ENCODE peak calls at places on chromosome 13, in six cellular contexts. One of them, this sample, is unnamed.

GRCh38 chr13:94758571-94758970 is 46.2 kb upstream of the SOX21 start:
- DNase-seq in mammary epithelial cell: no peak
- DNase-seq in colonic mucosa: no peak
- DNase-seq in tibial artery: no peak
- DNase-seq in astrocyte: no peak
- DNase-seq in adrenal gland: no peak
- DNase-seq in this sample: no peak

GRCh38 chr13:99198630-99199029 is 2.0 kb upstream of the UBAC2 start:
- DNase-seq in mammary epithelial cell: peak; percentile 14
- DNase-seq in colonic mucosa: peak; percentile 42
- DNase-seq in tibial artery: no peak
- DNase-seq in astrocyte: no peak
- DNase-seq in adrenal gland: no peak
- DNase-seq in this sample: no peak

GRCh38 chr13:100508391-100508790 is 80.2 kb downstream of the GGACT start:
- DNase-seq in mammary epithelial cell: no peak
- DNase-seq in colonic mucosa: no peak
- DNase-seq in tibial artery: no peak
- DNase-seq in astrocyte: no peak
- DNase-seq in adrenal gland: no peak
- DNase-seq in this sample: no peak

GRCh38 chr13:40665061-40665753 is 1.2 kb downstream of the FOXO1 start:
- DNase-seq in mammary epithelial cell: peak; percentile 52
- DNase-seq in colonic mucosa: peak; percentile 58
- DNase-seq in tibial artery: peak; percentile 73
- DNase-seq in astrocyte: peak; percentile 22
- DNase-seq in adrenal gland: peak; percentile 61
- DNase-seq in this sample: peak; percentile 68

GRCh38 chr13:27621366-27622101 is at the start of gene POLR1D:
- DNase-seq in mammary epithelial cell: peak; percentile 93
- DNase-seq in colonic mucosa: peak; percentile 89
- DNase-seq in tibial artery: peak; percentile 90
- DNase-seq in astrocyte: peak; percentile 39
- DNase-seq in adrenal gland: peak; percentile 86
- DNase-seq in this sample: peak; percentile 77

GRCh38 chr13:37491661-37492060 is 106.9 kb downstream of the POSTN start:
- DNase-seq in mammary epithelial cell: no peak
- DNase-seq in colonic mucosa: no peak
- DNase-seq in tibial artery: no peak
- DNase-seq in astrocyte: no peak
- DNase-seq in adrenal gland: no peak
- DNase-seq in this sample: no peak

GRCh38 chr13:75492389-75492788 is 10.4 kb upstream of the TBC1D4 start:
- DNase-seq in mammary epithelial cell: no peak
- DNase-seq in colonic mucosa: no peak
- DNase-seq in tibial artery: no peak
- DNase-seq in astrocyte: peak; percentile 29
- DNase-seq in adrenal gland: no peak
- DNase-seq in this sample: no peak

GRCh38 chr13:71754407-71754974 is 112.5 kb downstream of the DACH1 start:
- DNase-seq in mammary epithelial cell: no peak
- DNase-seq in colonic mucosa: no peak
- DNase-seq in tibial artery: no peak
- DNase-seq in astrocyte: no peak
- DNase-seq in adrenal gland: no peak
- DNase-seq in this sample: no peak

GRCh38 chr13:43023244-43023931 is at the start of gene DNAJC15:
- DNase-seq in mammary epithelial cell: no peak
- DNase-seq in colonic mucosa: peak; percentile 87
- DNase-seq in tibial artery: peak; percentile 89
- DNase-seq in astrocyte: peak; percentile 75
- DNase-seq in adrenal gland: peak; percentile 88
- DNase-seq in this sample: peak; percentile 86

GRCh38 chr13:26584713-26585112 is 27.2 kb downstream of the WASF3 start:
- DNase-seq in mammary epithelial cell: peak; percentile 38
- DNase-seq in colonic mucosa: no peak
- DNase-seq in tibial artery: no peak
- DNase-seq in astrocyte: peak; percentile 66
- DNase-seq in adrenal gland: peak; percentile 28
- DNase-seq in this sample: no peak

GRCh38 chr13:113074401-113074800 is 31.2 kb upstream of the F7 start:
- DNase-seq in mammary epithelial cell: no peak
- DNase-seq in colonic mucosa: no peak
- DNase-seq in tibial artery: no peak
- DNase-seq in astrocyte: no peak
- DNase-seq in adrenal gland: no peak
- DNase-seq in this sample: no peak

GRCh38 chr13:112729408-112729807 is 39.6 kb downstream of the ATP11A start:
- DNase-seq in mammary epithelial cell: no peak
- DNase-seq in colonic mucosa: no peak
- DNase-seq in tibial artery: no peak
- DNase-seq in astrocyte: no peak
- DNase-seq in adrenal gland: no peak
- DNase-seq in this sample: peak; percentile 56

GRCh38 chr13:52845334-52845761 is 3.1 kb downstream of the PCDH8 start:
- DNase-seq in mammary epithelial cell: no peak
- DNase-seq in colonic mucosa: no peak
- DNase-seq in tibial artery: no peak
- DNase-seq in astrocyte: no peak
- DNase-seq in adrenal gland: no peak
- DNase-seq in this sample: no peak

GRCh38 chr13:43686557-43686956 is 100.2 kb downstream of the ENOX1 start:
- DNase-seq in mammary epithelial cell: peak; percentile 56
- DNase-seq in colonic mucosa: no peak
- DNase-seq in tibial artery: no peak
- DNase-seq in astrocyte: peak; percentile 76
- DNase-seq in adrenal gland: peak; percentile 67
- DNase-seq in this sample: no peak

GRCh38 chr13:23748591-23748990 is 140.6 kb downstream of the MIPEP start:
- DNase-seq in mammary epithelial cell: no peak
- DNase-seq in colonic mucosa: no peak
- DNase-seq in tibial artery: no peak
- DNase-seq in astrocyte: no peak
- DNase-seq in adrenal gland: no peak
- DNase-seq in this sample: no peak

GRCh38 chr13:110314516-110315245 is 7.6 kb downstream of the COL4A2 start:
- DNase-seq in mammary epithelial cell: no peak
- DNase-seq in colonic mucosa: no peak
- DNase-seq in tibial artery: peak; percentile 63
- DNase-seq in astrocyte: no peak
- DNase-seq in adrenal gland: no peak
- DNase-seq in this sample: no peak

GRCh38 chr13:110311721-110312668 is 4.9 kb downstream of the COL4A2 start:
- DNase-seq in mammary epithelial cell: no peak
- DNase-seq in colonic mucosa: no peak
- DNase-seq in tibial artery: peak; percentile 61
- DNase-seq in astrocyte: no peak
- DNase-seq in adrenal gland: no peak
- DNase-seq in this sample: no peak

GRCh38 chr13:110310541-110311491 is 3.7 kb downstream of the COL4A2 start:
- DNase-seq in mammary epithelial cell: no peak
- DNase-seq in colonic mucosa: no peak
- DNase-seq in tibial artery: peak; percentile 59
- DNase-seq in astrocyte: no peak
- DNase-seq in adrenal gland: no peak
- DNase-seq in this sample: no peak

GRCh38 chr13:110309661-110310524 is 2.8 kb downstream of the COL4A2 start:
- DNase-seq in mammary epithelial cell: no peak
- DNase-seq in colonic mucosa: no peak
- DNase-seq in tibial artery: peak; percentile 63
- DNase-seq in astrocyte: no peak
- DNase-seq in adrenal gland: no peak
- DNase-seq in this sample: no peak

GRCh38 chr13:110312669-110313031 is 5.6 kb downstream of the COL4A2 start:
- DNase-seq in mammary epithelial cell: peak; percentile 41
- DNase-seq in colonic mucosa: no peak
- DNase-seq in tibial artery: peak; percentile 69
- DNase-seq in astrocyte: peak; percentile 95
- DNase-seq in adrenal gland: no peak
- DNase-seq in this sample: no peak
- TF ChIP-seq CTCF in mammary epithelial cell: peak; percentile 12
- TF ChIP-seq CTCF in colonic mucosa: no peak
- TF ChIP-seq CTCF in tibial artery: no peak
- TF ChIP-seq CTCF in astrocyte: no peak
- TF ChIP-seq CTCF in adrenal gland: no peak
- TF ChIP-seq CTCF in this sample: no peak

DNA sequence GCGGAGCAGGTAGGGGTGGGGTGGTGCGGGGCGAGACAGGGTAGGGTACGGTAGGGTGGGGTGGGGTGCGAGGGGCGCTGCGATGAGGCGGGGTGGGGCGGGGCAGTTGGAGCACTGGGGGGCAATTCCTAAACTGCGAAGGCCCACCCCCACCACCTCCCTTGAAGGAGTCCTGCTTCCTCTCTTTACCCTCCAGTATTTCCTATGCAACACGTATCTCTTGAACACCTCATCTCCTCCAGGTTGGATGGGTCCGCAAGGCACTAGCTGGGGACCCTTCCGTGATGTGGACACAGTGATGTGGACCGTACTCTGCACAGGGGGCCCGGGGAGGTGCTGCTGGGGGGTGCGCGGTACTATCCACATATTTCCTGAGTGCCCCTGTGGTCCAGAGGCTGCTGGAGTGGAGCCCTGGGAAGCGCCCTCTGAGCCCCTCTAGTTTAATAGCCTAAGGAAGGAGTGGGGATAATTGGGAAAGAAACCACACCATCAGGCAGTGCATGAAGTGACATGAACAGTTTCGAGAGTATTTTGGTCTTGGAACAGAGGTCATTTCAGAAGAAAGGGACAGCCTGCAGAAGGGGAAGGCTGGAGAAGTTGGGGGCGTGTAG is 1.1 kb downstream of the IL17D start:
- DNase-seq in mammary epithelial cell: no peak
- DNase-seq in colonic mucosa: no peak
- DNase-seq in tibial artery: no peak
- DNase-seq in astrocyte: no peak
- DNase-seq in adrenal gland: no peak
- DNase-seq in this sample: no peak
- H3K27me3 ChIP-seq in mammary epithelial cell: no peaks in the 10 kb centered on the region
- H3K27me3 ChIP-seq in colonic mucosa: no peaks in the 10 kb centered on the region
- H3K27me3 ChIP-seq in tibial artery: no peaks in the 10 kb centered on the region
- H3K27me3 ChIP-seq in astrocyte: peaks cover 16% of the 10 kb centered on the region
- H3K27me3 ChIP-seq in adrenal gland: no peaks in the 10 kb centered on the region
- H3K27me3 ChIP-seq in this sample: peaks cover 6% of the 10 kb centered on the region

DNA sequence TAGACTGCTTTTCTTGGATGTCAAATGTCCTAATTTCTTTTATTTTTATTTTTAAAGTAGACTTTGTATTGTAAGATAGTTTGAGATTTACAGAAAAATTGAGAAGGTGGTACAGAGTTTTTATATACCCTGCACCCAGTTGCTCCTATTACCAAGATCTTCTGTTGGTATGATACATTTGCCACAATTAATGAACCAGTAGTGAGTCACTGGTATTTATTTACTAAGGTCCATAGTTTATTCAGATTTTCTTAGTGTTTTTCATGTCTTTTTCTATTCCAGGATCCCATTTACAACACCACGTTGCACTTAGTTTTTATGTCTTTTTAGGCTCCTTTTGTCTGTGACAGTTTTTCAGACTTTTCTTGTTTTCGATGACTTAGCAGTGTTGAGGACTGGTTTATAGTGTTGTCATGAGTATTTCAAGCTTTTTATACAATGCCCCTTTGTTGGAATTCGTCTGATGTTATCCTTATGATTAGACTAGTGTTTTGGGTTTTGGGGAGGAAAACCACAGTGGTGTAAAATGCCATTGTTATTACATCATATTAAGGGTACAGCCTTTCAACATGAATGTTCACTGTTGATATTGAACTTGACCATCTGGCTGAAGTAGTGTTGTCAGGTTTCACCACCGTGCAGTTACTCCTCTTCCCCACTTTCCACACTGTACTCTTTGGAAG is 35.9 kb downstream of the COG3 start:
- DNase-seq in mammary epithelial cell: peak; percentile 96
- DNase-seq in colonic mucosa: no peak
- DNase-seq in tibial artery: no peak
- DNase-seq in astrocyte: peak; percentile 96
- DNase-seq in adrenal gland: no peak
- DNase-seq in this sample: peak; percentile 95
- H3K4me3 ChIP-seq in mammary epithelial cell: no peak overlapping the region
- H3K4me3 ChIP-seq in colonic mucosa: no peak overlapping the region
- H3K4me3 ChIP-seq in tibial artery: no peak overlapping the region
- H3K4me3 ChIP-seq in astrocyte: peak overlapping the region; percentile 14
- H3K4me3 ChIP-seq in adrenal gland: no peak overlapping the region
- H3K4me3 ChIP-seq in this sample: no peak overlapping the region

GRCh38 chr13:44730099-44730498 is 154.0 kb upstream of the TSC22D1 start:
- DNase-seq in mammary epithelial cell: no peak
- DNase-seq in colonic mucosa: no peak
- DNase-seq in tibial artery: no peak
- DNase-seq in astrocyte: no peak
- DNase-seq in adrenal gland: no peak
- DNase-seq in this sample: no peak
- TF ChIP-seq CTCF in mammary epithelial cell: no peak
- TF ChIP-seq CTCF in colonic mucosa: no peak
- TF ChIP-seq CTCF in tibial artery: no peak
- TF ChIP-seq CTCF in astrocyte: no peak
- TF ChIP-seq CTCF in adrenal gland: no peak
- TF ChIP-seq CTCF in this sample: no peak

DNA sequence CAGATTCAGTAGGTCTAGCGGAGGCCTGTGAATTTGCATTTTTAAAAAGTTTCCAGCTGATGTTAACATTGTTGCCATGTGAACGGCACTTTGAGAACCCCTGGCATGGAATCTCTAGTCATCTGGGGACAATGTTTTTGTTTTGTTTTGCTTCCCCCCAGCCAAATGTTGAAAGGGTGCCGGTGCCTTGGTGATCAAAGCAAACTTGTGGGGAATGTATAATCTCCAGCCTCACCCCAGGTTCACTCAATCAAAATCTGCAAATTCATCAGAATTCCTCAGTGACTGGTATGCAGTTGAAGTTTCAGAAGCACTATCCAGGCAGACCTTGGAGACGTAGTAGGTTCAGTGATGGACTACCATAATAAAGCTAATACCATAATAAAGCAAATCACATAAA is 428.7 kb downstream of the MYO16 start:
- DNase-seq in mammary epithelial cell: no peak
- DNase-seq in colonic mucosa: no peak
- DNase-seq in tibial artery: no peak
- DNase-seq in astrocyte: no peak
- DNase-seq in adrenal gland: no peak
- DNase-seq in this sample: no peak
- H3K27me3 ChIP-seq in mammary epithelial cell: no peaks in the 10 kb centered on the region
- H3K27me3 ChIP-seq in colonic mucosa: no peaks in the 10 kb centered on the region
- H3K27me3 ChIP-seq in tibial artery: no peaks in the 10 kb centered on the region
- H3K27me3 ChIP-seq in astrocyte: no peaks in the 10 kb centered on the region
- H3K27me3 ChIP-seq in adrenal gland: no peaks in the 10 kb centered on the region
- H3K27me3 ChIP-seq in this sample: no peaks in the 10 kb centered on the region

GRCh38 chr13:45416521-45417125 is 1.6 kb downstream of the SLC25A30 start:
- DNase-seq in mammary epithelial cell: no peak
- DNase-seq in colonic mucosa: no peak
- DNase-seq in tibial artery: no peak
- DNase-seq in astrocyte: no peak
- DNase-seq in adrenal gland: no peak
- DNase-seq in this sample: no peak
- H3K4me3 ChIP-seq in mammary epithelial cell: peak overlapping the region; percentile 86
- H3K4me3 ChIP-seq in colonic mucosa: peak overlapping the region; percentile 56
- H3K4me3 ChIP-seq in tibial artery: peak overlapping the region; percentile 62
- H3K4me3 ChIP-seq in astrocyte: peak overlapping the region; percentile 85
- H3K4me3 ChIP-seq in adrenal gland: peak overlapping the region; percentile 63
- H3K4me3 ChIP-seq in this sample: no peak overlapping the region